ENCODE peak calls at places on chromosomes 2 and 18, in five cellular contexts. C, H, I, G and F are unnamed samples. For H3K36me3, the result is how much of the 10 kb centered on the place peaks cover.

GRCh38 chr2:118902279-118903028 is 39.5 kb upstream of the MARCO start:
- DNase-seq in C (no peak), H (no peak), I (no peak), G (no peak), F (no peak)

GRCh38 chr2:64288932-64289655 is 144.9 kb upstream of the PELI1 start:
- DNase-seq in C (no peak), H (no peak), I (no peak), G (no peak), F (no peak)

GRCh38 chr2:11710210-11710609 is 36.2 kb upstream of the LPIN1 start:
- DNase-seq in C (no peak), H (no peak), I (no peak), G (peak), F (no peak)

GRCh38 chr18:65704051-65704450 is 46.8 kb upstream of the CDH7 start:
- DNase-seq in G (no peak), C (no peak), H (no peak), I (no peak), F (no peak)

GRCh38 chr2:221135699-221136098 is 436.4 kb downstream of the EPHA4 start:
- DNase-seq in G (no peak), H (no peak), C (no peak), I (no peak), F (no peak)

GRCh38 chr18:62788891-62789290 is 73.5 kb downstream of the PHLPP1 start:
- DNase-seq in H (no peak), I (no peak), C (no peak), G (peak), F (peak)

GRCh38 chr2:226959418-226959817 is 123.6 kb downstream of the RHBDD1 start:
- DNase-seq in G (no peak), C (no peak), H (no peak), I (no peak), F (no peak)

GRCh38 chr2:96470636-96471035 is 34.5 kb downstream of the NEURL3 start:
- DNase-seq in H (peak), I (no peak), G (peak), C (no peak), F (no peak)

GRCh38 chr2:105865222-105865913 is 120.7 kb downstream of the NCK2 start:
- DNase-seq in I (no peak), H (no peak), C (no peak), G (no peak), F (no peak)

GRCh38 chr2:27916293-27917015 is 25.9 kb downstream of the BABAM2 start:
- DNase-seq in I (no peak), G (peak), C (peak), H (no peak), F (no peak)

GRCh38 chr2:47844162-47844561 is 61.2 kb downstream of the MSH6 start:
- DNase-seq in I (no peak), C (no peak), G (no peak), H (no peak), F (no peak)

GRCh38 chr2:216693414-216694100 is 1.8 kb downstream of the IGFBP5 start:
- DNase-seq in C (no peak), G (no peak), I (no peak), H (no peak), F (no peak)

GRCh38 chr2:216736326-216736725 is 41.0 kb upstream of the IGFBP5 start:
- DNase-seq in H (no peak), C (no peak), I (no peak), G (no peak), F (no peak)

GRCh38 chr2:239189711-239190131 is 211.1 kb downstream of the HDAC4 start:
- DNase-seq in I (no peak), H (peak), G (no peak), C (no peak), F (no peak)

GRCh38 chr18:48098538-48098937 is 168.1 kb upstream of the SMAD2 start:
- DNase-seq in C (no peak), G (no peak), I (no peak), H (no peak), F (no peak)

GRCh38 chr18:26003391-26003790 is 87.0 kb downstream of the SS18 start:
- DNase-seq in C (no peak), H (no peak), I (no peak), G (peak), F (no peak)

GRCh38 chr2:189134485-189134884 is 45.1 kb downstream of the COL5A2 start:
- DNase-seq in I (no peak), G (no peak), C (no peak), H (no peak), F (no peak)

GRCh38 chr18:44411277-44411900 is 269.3 kb upstream of the SETBP1 start:
- DNase-seq in C (no peak), I (no peak), H (no peak), G (no peak), F (no peak)

GRCh38 chr2:39620067-39620466 is 45.6 kb upstream of the TMEM178A start:
- DNase-seq in G (peak), H (no peak), I (no peak), C (peak), F (no peak)

GRCh38 chr2:230423851-230424458 is 8.0 kb downstream of the SP100 start:
- DNase-seq in H (no peak), G (peak), C (peak), I (no peak), F (no peak)
- H3K4me3 ChIP-seq in H (no peak), G (no peak), C (no peak), I (no peak), F (no peak)

GRCh38 chr2:134776836-134777235 is 58.0 kb upstream of the TMEM163 start:
- DNase-seq in G (no peak), H (no peak), I (no peak), C (no peak), F (no peak)

GRCh38 chr2:134774786-134775641 is 56.2 kb upstream of the TMEM163 start:
- DNase-seq in H (no peak), I (peak), G (no peak), C (no peak), F (no peak)

GRCh38 chr2:134780977-134781376 is 57.4 kb upstream of the ACMSD start:
- DNase-seq in I (no peak), G (no peak), H (no peak), C (no peak), F (no peak)

GRCh38 chr2:134777593-134777992 is 58.8 kb upstream of the TMEM163 start:
- DNase-seq in G (no peak), I (no peak), C (no peak), H (no peak), F (no peak)

DNA sequence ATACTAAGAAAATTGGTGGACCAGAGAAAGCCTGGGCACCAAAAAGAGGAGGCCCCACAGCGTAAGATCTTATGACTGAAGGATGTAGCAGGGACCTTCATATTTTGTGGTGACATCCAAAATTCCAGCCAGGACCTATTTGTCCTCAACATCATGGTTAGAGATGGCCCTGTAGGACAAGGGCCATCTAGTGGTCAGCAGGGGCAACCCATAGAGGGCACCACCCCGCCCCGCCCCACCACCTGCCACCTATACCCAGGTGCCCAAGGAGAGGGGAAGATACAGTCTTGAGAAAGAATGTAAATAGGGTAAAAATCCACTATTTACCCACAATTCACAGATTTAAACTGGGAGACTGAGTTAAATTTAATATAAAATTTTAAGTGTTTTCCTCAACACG is 59.6 kb upstream of the TMEM163 start:
- DNase-seq in G (no peak), H (no peak), C (peak), I (no peak), F (no peak)
- TF ChIP-seq CTCF in G (peak), H (peak), C (peak), I (no peak), F (peak)

GRCh38 chr2:160474319-160474645 is 19.3 kb downstream of the RBMS1 start:
- DNase-seq in C (no peak), G (no peak), H (no peak), I (no peak), F (no peak)

GRCh38 chr2:160474891-160475795 is 18.5 kb downstream of the RBMS1 start:
- DNase-seq in C (no peak), I (no peak), H (no peak), G (no peak), F (no peak)

GRCh38 chr2:160473508-160474318 is 19.9 kb downstream of the RBMS1 start:
- DNase-seq in I (no peak), C (no peak), G (no peak), H (no peak), F (no peak)

GRCh38 chr2:160471950-160472349 is 21.7 kb downstream of the RBMS1 start:
- DNase-seq in I (no peak), C (no peak), H (no peak), G (no peak), F (no peak)

DNA sequence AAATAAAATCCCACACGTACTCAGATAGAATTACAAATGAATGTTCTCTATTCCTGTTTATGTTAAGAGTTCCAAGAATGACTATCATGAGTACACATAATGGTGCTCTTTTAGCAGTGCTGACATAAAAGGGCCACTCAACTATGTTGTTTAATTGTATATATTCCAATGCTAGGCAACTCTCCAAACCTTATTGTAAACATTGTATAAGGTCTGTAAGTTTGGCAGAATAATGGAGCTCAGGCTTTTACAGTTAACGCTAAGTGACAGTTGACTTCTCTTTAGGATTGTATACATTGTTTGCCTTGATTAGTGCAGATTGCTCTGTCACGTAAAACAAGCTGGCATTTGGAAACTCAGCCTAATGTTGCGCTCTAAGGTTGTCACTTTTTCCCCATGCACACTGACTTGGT is 20.8 kb downstream of the RBMS1 start:
- DNase-seq in I (no peak), G (peak), H (no peak), C (no peak), F (no peak)
- H3K36me3 ChIP-seq in I (under half), G (under half), H (under half), C (under half), F (under half)

GRCh38 chr18:55419939-55420664 is 167.9 kb downstream of the TCF4 start:
- DNase-seq in I (no peak), C (no peak), G (no peak), H (no peak), F (no peak)
- H3K4me3 ChIP-seq in I (peak), C (no peak), G (no peak), H (no peak), F (peak)

DNA sequence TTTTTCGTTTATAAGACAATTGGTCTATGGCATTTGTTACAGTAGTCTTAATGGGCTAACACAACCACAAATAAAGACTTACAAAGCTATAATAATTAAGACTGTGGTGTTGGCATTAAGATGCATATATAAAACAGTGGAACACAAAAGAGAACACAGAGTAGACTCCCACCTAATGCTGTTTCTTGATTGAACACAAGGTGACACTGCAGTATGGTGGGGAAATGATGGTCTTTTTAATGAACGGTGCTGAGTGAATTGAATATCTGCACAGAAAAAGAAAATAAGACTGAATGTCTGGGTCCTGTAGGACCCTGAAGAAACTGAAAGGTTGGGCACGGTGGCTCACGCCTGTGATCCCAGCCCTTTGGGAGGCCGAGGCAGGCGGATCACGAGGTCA is 1136.6 kb upstream of the NXPH2 start:
- DNase-seq in H (no peak), C (no peak), I (no peak), G (no peak), F (no peak)
- TF ChIP-seq CTCF in H (no peak), C (peak), I (no peak), G (no peak), F (no peak)

DNA sequence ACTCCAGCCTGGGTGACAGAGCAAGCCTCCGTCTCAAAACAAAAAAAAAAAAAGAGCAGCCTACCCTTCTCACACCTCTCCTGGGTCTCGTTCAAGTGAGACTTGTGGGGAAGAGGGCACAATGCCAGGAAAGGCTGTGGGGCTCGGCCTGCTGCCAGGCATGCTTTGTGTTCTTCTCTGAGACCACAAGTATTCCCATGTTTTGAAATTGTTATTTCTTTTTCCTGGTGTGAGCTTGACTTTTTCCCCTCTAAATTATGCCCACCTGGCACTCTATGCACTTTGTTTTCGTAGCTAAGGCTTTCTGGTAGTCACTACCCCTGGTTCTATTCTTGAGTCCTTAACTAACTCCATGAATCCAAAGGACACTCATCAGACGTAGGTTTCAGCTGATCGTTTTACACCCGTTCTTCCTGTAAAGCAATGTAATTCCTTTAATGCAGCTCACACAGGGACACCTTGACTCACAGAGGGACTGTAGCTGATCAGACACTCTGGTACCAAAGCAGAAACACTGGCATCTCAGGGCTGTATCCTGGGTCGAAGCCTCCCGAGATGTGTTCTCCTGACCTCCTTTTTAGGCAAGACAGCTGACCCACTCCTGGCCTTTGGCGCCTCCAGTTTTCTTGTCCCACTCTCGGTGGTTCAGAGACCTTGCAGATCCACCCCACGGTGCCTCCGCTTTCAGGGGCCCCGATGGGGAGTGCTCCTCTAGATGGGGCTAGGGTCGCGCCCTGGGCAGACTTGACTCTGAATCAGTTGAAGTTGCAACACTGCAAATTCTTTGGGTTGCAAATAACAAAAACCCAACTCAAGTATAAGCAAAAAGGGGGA is 193.3 kb upstream of the AGAP1 start:
- DNase-seq in G (peak), C (no peak), H (no peak), I (no peak), F (peak)
- H3K36me3 ChIP-seq in G (under half), C (under half), H (under half), I (under half), F (under half)

GRCh38 chr2:74514368-74515270 is at the start of gene TLX2:
- DNase-seq in I (no peak), H (no peak), G (no peak), C (no peak), F (no peak)
- H3K4me3 ChIP-seq in I (no peak), H (no peak), G (no peak), C (peak), F (no peak)